ENCODE peak calls at places on chromosome 6, in nine cellular contexts. T is ovary, F is lower leg skin, W is tibial nerve, O is esophagus squamous epithelium, I is sigmoid colon, N is H54, J is heart left ventricle, M is uterus. Y is an unnamed sample.

GRCh38 chr6:5511924-5512323 is 250.6 kb downstream of the FARS2 start:
- DNase-seq in T (no peak), F (no peak), W (no peak), O (no peak), I (no peak), N (no peak), J (no peak), M (no peak), Y (no peak)

GRCh38 chr6:150940951-150941350 is 75.4 kb downstream of the MTHFD1L start:
- DNase-seq in T (no peak), F (no peak), W (no peak), O (no peak), I (no peak), N (no peak), J (no peak), M (no peak), Y (no peak)

GRCh38 chr6:11275598-11275997 is 43.1 kb upstream of the NEDD9 start:
- DNase-seq in T (no peak), F (no peak), W (no peak), O (no peak), I (no peak), N (no peak), J (no peak), M (no peak), Y (no peak)

GRCh38 chr6:169255643-169256042 is 2.0 kb upstream of the THBS2 start:
- DNase-seq in T (no peak), F (peak), W (no peak), O (no peak), I (no peak), N (no peak), J (no peak), M (no peak), Y (no peak)

GRCh38 chr6:121260651-121261102 is 73.6 kb downstream of the TBC1D32 start:
- DNase-seq in T (no peak), F (no peak), W (no peak), O (no peak), I (no peak), N (no peak), J (peak), M (no peak), Y (no peak)

GRCh38 chr6:17315262-17315661 is 34.1 kb downstream of the RBM24 start:
- DNase-seq in T (no peak), F (peak), W (no peak), O (no peak), I (no peak), N (no peak), J (no peak), M (no peak), Y (no peak)

GRCh38 chr6:157620905-157621304 is 202.1 kb upstream of the SNX9 start:
- DNase-seq in T (no peak), F (no peak), W (no peak), O (no peak), I (no peak), N (no peak), J (no peak), M (no peak), Y (no peak)

GRCh38 chr6:12297363-12298016 is 7.3 kb downstream of the EDN1 start:
- DNase-seq in T (no peak), F (no peak), W (no peak), O (no peak), I (no peak), N (no peak), J (no peak), M (no peak), Y (no peak)

GRCh38 chr6:118644007-118644406 is 7.4 kb downstream of the CEP85L start:
- DNase-seq in T (no peak), F (no peak), W (no peak), O (no peak), I (no peak), N (no peak), J (no peak), M (no peak), Y (no peak)

GRCh38 chr6:111222341-111222740 is 135.0 kb downstream of the SLC16A10 start:
- DNase-seq in T (no peak), F (no peak), W (no peak), O (no peak), I (no peak), N (no peak), J (no peak), M (no peak), Y (no peak)

GRCh38 chr6:159977242-159978214 is 8.6 kb downstream of the IGF2R start:
- DNase-seq in T (peak), F (peak), W (peak), O (no peak), I (peak), N (no peak), J (peak), M (peak), Y (no peak)

GRCh38 chr6:168219804-168220203 is 99.8 kb downstream of the DACT2 start:
- DNase-seq in T (no peak), F (peak), W (no peak), O (no peak), I (no peak), N (no peak), J (peak), M (no peak), Y (no peak)

GRCh38 chr6:166586424-166587156 is at the start of gene RAMACL:
- DNase-seq in T (no peak), F (peak), W (no peak), O (no peak), I (no peak), N (peak), J (no peak), M (no peak), Y (peak)

GRCh38 chr6:31627690-31628287 is 7.3 kb downstream of the PRRC2A start:
- DNase-seq in T (no peak), F (no peak), W (no peak), O (no peak), I (no peak), N (no peak), J (no peak), M (no peak), Y (no peak)

GRCh38 chr6:140061422-140062041 is 687.1 kb upstream of the CITED2 start:
- DNase-seq in T (no peak), F (no peak), W (no peak), O (no peak), I (no peak), N (no peak), J (no peak), M (no peak), Y (no peak)

GRCh38 chr6:33878541-33878940 is 74.7 kb upstream of the MLN start:
- DNase-seq in T (no peak), F (no peak), W (no peak), O (no peak), I (no peak), N (no peak), J (no peak), M (no peak), Y (no peak)

GRCh38 chr6:48135352-48136084 is 24.5 kb upstream of the PTCHD4 start:
- DNase-seq in T (no peak), F (no peak), W (no peak), O (no peak), I (no peak), N (peak), J (no peak), M (no peak), Y (no peak)

GRCh38 chr6:109449789-109450673 is 5.5 kb downstream of the MICAL1 start:
- DNase-seq in T (no peak), F (no peak), W (no peak), O (no peak), I (no peak), N (no peak), J (no peak), M (no peak), Y (peak)

GRCh38 chr6:53828971-53829697 is 34.3 kb downstream of the LRRC1 start:
- DNase-seq in T (no peak), F (no peak), W (no peak), O (no peak), I (no peak), N (no peak), J (no peak), M (no peak), Y (no peak)

GRCh38 chr6:8400663-8401062 is 34.7 kb downstream of the SLC35B3 start:
- DNase-seq in T (no peak), F (no peak), W (no peak), O (no peak), I (no peak), N (no peak), J (no peak), M (no peak), Y (no peak)

GRCh38 chr6:51062166-51062722 is 243.6 kb downstream of the TFAP2B start:
- DNase-seq in T (no peak), F (no peak), W (no peak), O (no peak), I (no peak), N (no peak), J (no peak), M (no peak), Y (no peak)

GRCh38 chr6:2986722-2987196 is 12.9 kb upstream of the NQO2 start:
- DNase-seq in T (peak), F (no peak), W (no peak), O (no peak), I (peak), N (no peak), J (no peak), M (peak), Y (no peak)

GRCh38 chr6:43180985-43181384 is 1.0 kb upstream of the CUL9 start:
- DNase-seq in T (no peak), F (no peak), W (no peak), O (no peak), I (no peak), N (no peak), J (no peak), M (no peak), Y (no peak)

GRCh38 chr6:394641-395289 is 3.2 kb downstream of the IRF4 start:
- DNase-seq in T (no peak), F (no peak), W (no peak), O (no peak), I (no peak), N (no peak), J (no peak), M (no peak), Y (no peak)

GRCh38 chr6:154482858-154483257 is 27.6 kb downstream of the CNKSR3 start:
- DNase-seq in T (no peak), F (no peak), W (no peak), O (no peak), I (no peak), N (no peak), J (no peak), M (peak), Y (no peak)

GRCh38 chr6:44621846-44622245 is 234.3 kb downstream of the CDC5L start:
- DNase-seq in T (no peak), F (peak), W (no peak), O (no peak), I (no peak), N (no peak), J (no peak), M (no peak), Y (no peak)

GRCh38 chr6:44626608-44627007 is 239.1 kb downstream of the CDC5L start:
- DNase-seq in T (no peak), F (no peak), W (no peak), O (no peak), I (no peak), N (no peak), J (no peak), M (no peak), Y (peak)

GRCh38 chr6:44625996-44626395 is 238.5 kb downstream of the CDC5L start:
- DNase-seq in T (no peak), F (no peak), W (no peak), O (no peak), I (no peak), N (no peak), J (no peak), M (no peak), Y (no peak)

GRCh38 chr6:44622555-44622954 is 235.0 kb downstream of the CDC5L start:
- DNase-seq in T (no peak), F (no peak), W (no peak), O (no peak), I (no peak), N (no peak), J (no peak), M (no peak), Y (no peak)

GRCh38 chr6:44624226-44624625 is 236.7 kb downstream of the CDC5L start:
- DNase-seq in T (no peak), F (no peak), W (no peak), O (no peak), I (no peak), N (no peak), J (no peak), M (no peak), Y (no peak)
- TF ChIP-seq POLR2A in T (no peak), F (no peak), W (no peak), O (no peak), I (no peak), N (no peak), J (no peak), M (no peak), Y (no peak)

GRCh38 chr6:27141013-27141412 is 106.5 kb upstream of the PRSS16 start:
- DNase-seq in T (no peak), F (no peak), W (no peak), O (no peak), I (no peak), N (no peak), J (no peak), M (no peak), Y (no peak)

GRCh38 chr6:27144740-27145079 is 102.8 kb upstream of the PRSS16 start:
- DNase-seq in T (no peak), F (no peak), W (no peak), O (no peak), I (no peak), N (no peak), J (no peak), M (no peak), Y (no peak)

GRCh38 chr6:27145731-27146455 is 101.6 kb upstream of the PRSS16 start:
- DNase-seq in T (peak), F (peak), W (peak), O (no peak), I (peak), N (no peak), J (peak), M (peak), Y (peak)

GRCh38 chr6:27141472-27142015 is 106.0 kb upstream of the PRSS16 start:
- DNase-seq in T (no peak), F (no peak), W (no peak), O (no peak), I (no peak), N (no peak), J (no peak), M (no peak), Y (no peak)

DNA sequence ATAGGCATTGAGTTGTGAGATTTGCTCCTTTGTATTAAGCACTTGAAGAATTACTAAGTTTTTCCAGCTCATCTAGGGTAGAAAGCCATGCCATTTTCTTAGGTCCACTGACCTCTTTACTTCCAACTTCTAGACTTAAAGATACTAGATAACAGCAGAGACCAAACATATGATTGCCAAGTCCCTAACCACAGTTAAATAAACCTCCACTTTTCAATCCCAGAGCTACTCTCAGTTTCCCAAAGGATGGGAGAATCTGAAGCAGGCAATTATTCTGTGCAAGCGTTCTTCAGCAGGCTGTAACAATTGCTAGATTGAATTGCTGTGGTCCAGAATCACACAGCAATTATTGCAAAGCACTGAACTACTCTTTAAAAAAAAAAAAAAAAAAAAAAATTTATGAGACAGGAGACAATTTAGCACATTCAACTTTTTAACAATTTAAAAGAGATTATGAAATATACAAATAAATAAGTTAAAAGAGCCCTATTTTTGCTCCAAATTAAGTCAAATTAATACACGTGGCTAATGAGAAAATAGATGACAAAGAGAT is 104.0 kb upstream of the PRSS16 start:
- DNase-seq in T (no peak), F (no peak), W (no peak), O (no peak), I (no peak), N (no peak), J (no peak), M (no peak), Y (no peak)
- TF ChIP-seq POLR2A in T (no peak), F (no peak), W (no peak), O (no peak), I (no peak), N (no peak), J (no peak), M (no peak), Y (no peak)

GRCh38 chr6:6931047-6932025 is 176.4 kb upstream of the RREB1 start:
- DNase-seq in T (no peak), F (no peak), W (no peak), O (no peak), I (no peak), N (no peak), J (no peak), M (no peak), Y (no peak)
- TF ChIP-seq POLR2A in T (no peak), F (no peak), W (no peak), O (no peak), I (no peak), N (no peak), J (no peak), M (no peak), Y (no peak)

GRCh38 chr6:41426888-41427641 is 91.7 kb downstream of the NCR2 start:
- DNase-seq in T (no peak), F (no peak), W (no peak), O (no peak), I (no peak), N (no peak), J (peak), M (no peak), Y (no peak)

GRCh38 chr6:41428402-41428994 is 93.1 kb downstream of the NCR2 start:
- DNase-seq in T (peak), F (peak), W (no peak), O (no peak), I (peak), N (no peak), J (peak), M (peak), Y (peak)

GRCh38 chr6:41428995-41429417 is 93.6 kb downstream of the NCR2 start:
- DNase-seq in T (no peak), F (peak), W (peak), O (no peak), I (peak), N (peak), J (peak), M (peak), Y (peak)

GRCh38 chr6:41426438-41426851 is 91.0 kb downstream of the NCR2 start:
- DNase-seq in T (no peak), F (no peak), W (peak), O (no peak), I (no peak), N (no peak), J (no peak), M (no peak), Y (no peak)

DNA sequence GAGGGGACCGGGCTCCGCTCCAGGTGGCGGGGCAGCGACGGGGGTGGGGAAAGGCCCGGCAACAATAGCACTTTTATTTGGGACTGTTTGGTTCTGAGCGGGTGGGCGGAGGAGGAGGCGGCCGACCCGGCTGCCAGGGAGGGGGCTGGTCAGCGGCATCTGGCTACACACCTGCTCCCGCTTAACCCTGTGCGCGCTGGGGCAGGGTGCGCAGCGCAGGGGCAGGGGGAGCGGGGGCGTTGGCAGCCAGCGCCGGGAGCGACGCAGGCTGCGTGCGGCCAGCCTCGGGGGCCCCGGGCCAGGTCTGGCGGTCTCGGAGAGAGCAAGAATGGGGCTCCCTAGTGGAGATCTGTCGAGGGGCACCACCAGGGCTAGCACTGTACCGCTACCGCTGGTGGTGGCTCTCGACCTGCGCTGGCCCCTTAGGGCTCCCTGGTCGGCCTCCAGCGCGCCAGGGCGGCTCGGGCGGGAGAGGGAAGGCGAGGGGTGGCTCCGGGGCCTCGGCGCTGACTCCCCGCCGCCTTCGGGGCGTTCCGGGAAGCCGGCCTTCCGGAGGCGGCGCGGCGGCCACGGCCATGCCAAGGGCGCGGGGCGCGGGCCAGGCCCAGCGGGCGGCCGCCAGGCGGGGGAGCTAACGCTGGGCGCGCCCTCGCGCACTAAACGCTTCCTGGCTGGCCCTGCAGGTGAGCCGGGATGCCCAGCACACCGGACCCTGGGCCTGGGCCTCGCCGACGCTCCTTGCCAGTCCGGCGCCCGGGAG is 92.4 kb downstream of the NCR2 start:
- DNase-seq in T (peak), F (no peak), W (no peak), O (no peak), I (peak), N (peak), J (peak), M (peak), Y (peak)
- TF ChIP-seq POLR2A in T (no peak), F (no peak), W (no peak), O (no peak), I (no peak), N (no peak), J (no peak), M (no peak), Y (peak)

Y was measured in transverse colon.